ENCODE peak calls at places on chromosome 4, in four cellular contexts. One of them, this sample, is unnamed.

GRCh38 chr4:185730387-185730786 is 81.6 kb downstream of the SORBS2 start:
- DNase-seq in stimulated activated CD4-positive, alpha-beta T cell treated with anti-CD3 and anti-CD28 coated beads, Interleukin-12 subunit alpha, Interleukin-12 subunit beta, amount 100 ng/mL, for 48 hours: no peak
- DNase-seq in T-helper 17 cell: no peak
- DNase-seq in GM23248: no peak
- DNase-seq in this sample: no peak

GRCh38 chr4:77052352-77052751 is 23.4 kb downstream of the CCNI start:
- DNase-seq in stimulated activated CD4-positive, alpha-beta T cell treated with anti-CD3 and anti-CD28 coated beads, Interleukin-12 subunit alpha, Interleukin-12 subunit beta, amount 100 ng/mL, for 48 hours: peak; percentile 27
- DNase-seq in T-helper 17 cell: peak; percentile 31
- DNase-seq in GM23248: peak; percentile 71
- DNase-seq in this sample: no peak

GRCh38 chr4:113908829-113909228 is 70.6 kb downstream of the ARSJ start:
- DNase-seq in stimulated activated CD4-positive, alpha-beta T cell treated with anti-CD3 and anti-CD28 coated beads, Interleukin-12 subunit alpha, Interleukin-12 subunit beta, amount 100 ng/mL, for 48 hours: no peak
- DNase-seq in T-helper 17 cell: no peak
- DNase-seq in GM23248: peak; percentile 13
- DNase-seq in this sample: no peak

GRCh38 chr4:55409468-55410171 is 13.9 kb downstream of the TMEM165 start:
- DNase-seq in stimulated activated CD4-positive, alpha-beta T cell treated with anti-CD3 and anti-CD28 coated beads, Interleukin-12 subunit alpha, Interleukin-12 subunit beta, amount 100 ng/mL, for 48 hours: no peak
- DNase-seq in T-helper 17 cell: no peak
- DNase-seq in GM23248: peak; percentile 59
- DNase-seq in this sample: no peak

GRCh38 chr4:49217492-49217891 is 231.4 kb downstream of the CWH43 start:
- DNase-seq in stimulated activated CD4-positive, alpha-beta T cell treated with anti-CD3 and anti-CD28 coated beads, Interleukin-12 subunit alpha, Interleukin-12 subunit beta, amount 100 ng/mL, for 48 hours: no peak
- DNase-seq in T-helper 17 cell: no peak
- DNase-seq in GM23248: no peak
- DNase-seq in this sample: no peak

GRCh38 chr4:8409271-8410065 is 31.1 kb downstream of the ACOX3 start:
- DNase-seq in stimulated activated CD4-positive, alpha-beta T cell treated with anti-CD3 and anti-CD28 coated beads, Interleukin-12 subunit alpha, Interleukin-12 subunit beta, amount 100 ng/mL, for 48 hours: no peak
- DNase-seq in T-helper 17 cell: peak; percentile 33
- DNase-seq in GM23248: peak; percentile 48
- DNase-seq in this sample: no peak

GRCh38 chr4:82905205-82905604 is 4.7 kb downstream of the THAP9 start:
- DNase-seq in stimulated activated CD4-positive, alpha-beta T cell treated with anti-CD3 and anti-CD28 coated beads, Interleukin-12 subunit alpha, Interleukin-12 subunit beta, amount 100 ng/mL, for 48 hours: no peak
- DNase-seq in T-helper 17 cell: no peak
- DNase-seq in GM23248: peak; percentile 68
- DNase-seq in this sample: no peak

GRCh38 chr4:168882650-168883233 is 127.3 kb downstream of the CBR4 start:
- DNase-seq in stimulated activated CD4-positive, alpha-beta T cell treated with anti-CD3 and anti-CD28 coated beads, Interleukin-12 subunit alpha, Interleukin-12 subunit beta, amount 100 ng/mL, for 48 hours: no peak
- DNase-seq in T-helper 17 cell: no peak
- DNase-seq in GM23248: peak; percentile 68
- DNase-seq in this sample: no peak

GRCh38 chr4:10113362-10114047 is 3.1 kb downstream of the WDR1 start:
- DNase-seq in stimulated activated CD4-positive, alpha-beta T cell treated with anti-CD3 and anti-CD28 coated beads, Interleukin-12 subunit alpha, Interleukin-12 subunit beta, amount 100 ng/mL, for 48 hours: no peak
- DNase-seq in T-helper 17 cell: no peak
- DNase-seq in GM23248: no peak
- DNase-seq in this sample: no peak

This sample was measured in pulmonary artery endothelial cell.